ENCODE peak calls at places on chromosomes 5 and 9, in seven cellular contexts. L, J, U, B, P, Q and H are unnamed samples.

GRCh38 chr5:50501510-50502209 is 60.6 kb upstream of the EMB start:
- DNase-seq in L (no peak), J (peak), U (no peak), B (no peak), P (no peak), Q (no peak), H (no peak)

GRCh38 chr5:2103940-2104339 is 221.2 kb upstream of the IRX4 start:
- DNase-seq in L (no peak), J (no peak), U (no peak), B (no peak), P (no peak), Q (no peak), H (no peak)

GRCh38 chr5:126015244-126016054 is 407.8 kb upstream of the GRAMD2B start:
- DNase-seq in L (no peak), J (peak), U (peak), B (no peak), P (no peak), Q (no peak), H (no peak)

GRCh38 chr9:95726756-95727155 is 148.7 kb upstream of the ERCC6L2 start:
- DNase-seq in L (no peak), J (peak), U (peak), B (no peak), P (no peak), Q (no peak), H (no peak)

GRCh38 chr9:95778957-95779356 is 96.5 kb upstream of the ERCC6L2 start:
- DNase-seq in L (no peak), J (no peak), U (no peak), B (no peak), P (no peak), Q (no peak), H (no peak)

GRCh38 chr5:74311961-74312360 is 328.6 kb downstream of the ENC1 start:
- DNase-seq in L (no peak), J (no peak), U (no peak), B (no peak), P (no peak), Q (no peak), H (no peak)

GRCh38 chr9:123420560-123421210 is 64.7 kb downstream of the CRB2 start:
- DNase-seq in L (no peak), J (no peak), U (no peak), B (no peak), P (no peak), Q (no peak), H (no peak)

GRCh38 chr5:141850183-141850768 is 27.9 kb downstream of the PCDH1 start:
- DNase-seq in L (no peak), J (peak), U (peak), B (no peak), P (peak), Q (no peak), H (no peak)